ENCODE peak calls at places on chromosomes 1 and 21, in eight cellular contexts. I is MM.1S, X is neural progenitor cell, D is HCT116, R is GM23338, U is GM23248, F is PC-3, Q is SK-N-SH. C is an unnamed sample.

GRCh38 chr1:4781646-4782045 is 127.2 kb downstream of the AJAP1 start:
- DNase-seq in F (no peak), R (no peak), U (no peak), D (no peak), I (no peak), X (no peak), Q (no peak), C (no peak)

GRCh38 chr1:172408958-172409357 is 11.5 kb upstream of the C1orf105 start:
- DNase-seq in U (peak; percentile 81), F (no peak), X (no peak), D (no peak), R (no peak), Q (no peak), I (no peak), C (no peak)

GRCh38 chr1:30572192-30572591 is 151.2 kb downstream of the MATN1 start:
- DNase-seq in I (no peak), U (peak; percentile 54), F (no peak), D (no peak), Q (peak; percentile 33), R (no peak), X (no peak), C (no peak)

GRCh38 chr1:104636581-104636980 is 886.9 kb downstream of the AMY1C start:
- DNase-seq in I (no peak), F (peak; percentile 33), R (no peak), U (no peak), X (no peak), Q (peak; percentile 19), D (no peak), C (no peak)

GRCh38 chr1:32012709-32013385 is 821 bp upstream of the KHDRBS1 start:
- DNase-seq in Q (no peak), U (no peak), I (no peak), R (no peak), X (no peak), D (no peak), F (no peak), C (no peak)

GRCh38 chr21:34075760-34076159 is 2.4 kb downstream of the MRPS6 start:
- DNase-seq in F (no peak), X (no peak), U (peak; percentile 49), I (no peak), R (no peak), Q (no peak), D (no peak), C (no peak)

GRCh38 chr1:217453816-217454215 is 177.1 kb downstream of the GPATCH2 start:
- DNase-seq in F (no peak), X (no peak), D (no peak), R (peak; percentile 5), Q (peak; percentile 54), U (no peak), I (no peak), C (no peak)

GRCh38 chr21:33655591-33656221 is 13.4 kb downstream of the ITSN1 start:
- DNase-seq in F (peak; percentile 98), X (no peak), I (no peak), Q (no peak), U (peak; percentile 50), D (peak; percentile 96), R (peak; percentile 73), C (peak; percentile 87)

GRCh38 chr1:49297783-49298182 is 521.1 kb upstream of the BEND5 start:
- DNase-seq in R (peak; percentile 4), Q (peak; percentile 5), U (no peak), D (no peak), I (no peak), X (no peak), F (no peak), C (no peak)

GRCh38 chr1:96845464-96845863 is 123.9 kb downstream of the PTBP2 start:
- DNase-seq in X (peak; percentile 43), U (peak; percentile 7), Q (no peak), I (no peak), D (peak; percentile 15), F (peak; percentile 54), R (peak; percentile 73), C (peak; percentile 39)

GRCh38 chr1:35807614-35808375 is at the start of gene AGO4:
- DNase-seq in I (peak; percentile 19), D (no peak), Q (peak; percentile 94), R (peak; percentile 81), F (peak; percentile 32), U (peak; percentile 79), X (peak; percentile 92), C (peak; percentile 81)

GRCh38 chr1:53329183-53329544 is 1.3 kb upstream of the LRP8 start:
- DNase-seq in F (no peak), Q (no peak), X (no peak), I (no peak), U (no peak), D (no peak), R (no peak), C (no peak)

GRCh38 chr21:45406801-45407628 is 2.0 kb downstream of the COL18A1 start:
- DNase-seq in I (no peak), R (peak; percentile 92), D (no peak), X (peak; percentile 77), Q (no peak), F (no peak), U (peak; percentile 10), C (no peak)

GRCh38 chr1:229950908-229951307 is 116.1 kb upstream of the GALNT2 start:
- DNase-seq in Q (no peak), X (no peak), I (no peak), R (no peak), D (no peak), F (no peak), U (no peak), C (no peak)

GRCh38 chr1:3907031-3907534 is 7.0 kb upstream of the C1orf174 start:
- DNase-seq in D (no peak), Q (peak; percentile 54), R (peak; percentile 34), I (no peak), U (no peak), X (peak; percentile 39), F (peak; percentile 35), C (no peak)

GRCh38 chr21:14657241-14658008 is 111.3 kb upstream of the SAMSN1 start:
- DNase-seq in Q (no peak), F (no peak), U (no peak), D (no peak), I (no peak), X (no peak), R (no peak), C (no peak)

GRCh38 chr1:168057921-168058320 is 78.8 kb downstream of the GPR161 start:
- DNase-seq in R (no peak), U (peak; percentile 71), D (no peak), I (no peak), F (peak; percentile 40), Q (no peak), X (no peak), C (no peak)

GRCh38 chr1:56934400-56935080 is 31.3 kb downstream of the C8B start:
- DNase-seq in D (no peak), U (peak; percentile 57), Q (no peak), X (no peak), I (no peak), R (no peak), F (no peak), C (no peak)

GRCh38 chr1:180366386-180367068 is 135.8 kb downstream of the ACBD6 start:
- DNase-seq in D (no peak), I (no peak), X (no peak), U (peak; percentile 13), F (peak; percentile 6), Q (no peak), R (no peak), C (no peak)

GRCh38 chr1:63442141-63442475 is 74.7 kb downstream of the ALG6 start:
- DNase-seq in R (no peak), D (no peak), Q (no peak), X (no peak), U (peak; percentile 23), F (peak; percentile 28), I (no peak), C (no peak)

GRCh38 chr1:39524171-39524570 is 32.7 kb downstream of the BMP8A start:
- DNase-seq in F (no peak), I (no peak), U (no peak), R (no peak), X (no peak), D (no peak), Q (no peak), C (no peak)
- H3K27me3 ChIP-seq in F (no peaks in the 10 kb centered on the region), I (no peaks in the 10 kb centered on the region), U (no peaks in the 10 kb centered on the region), R (no peaks in the 10 kb centered on the region), X (no peaks in the 10 kb centered on the region), D (no peaks in the 10 kb centered on the region), Q (no peaks in the 10 kb centered on the region), C (no peaks in the 10 kb centered on the region)

GRCh38 chr1:185483647-185484450 is 166.8 kb upstream of the IVNS1ABP start:
- DNase-seq in Q (no peak), D (no peak), U (peak; percentile 97), R (peak; percentile 6), I (no peak), F (peak; percentile 35), X (peak; percentile 39), C (peak; percentile 26)
- TF ChIP-seq EZH2phosphoT487 in Q (no peak), D (no peak), U (no peak), R (no peak), I (no peak), F (no peak), X (no peak), C (no peak)

GRCh38 chr1:44604167-44604955 is 69.9 kb downstream of the TMEM53 start:
- DNase-seq in X (no peak), U (no peak), F (no peak), D (no peak), R (no peak), I (no peak), Q (no peak), C (no peak)
- H3K27me3 ChIP-seq in X (peaks cover 68% of the 10 kb centered on the region), U (peaks cover 25% of the 10 kb centered on the region), F (peaks cover 4% of the 10 kb centered on the region), D (peaks cover 26% of the 10 kb centered on the region), R (no peaks in the 10 kb centered on the region), I (peaks cover 45% of the 10 kb centered on the region), Q (peaks cover 25% of the 10 kb centered on the region), C (peaks cover 28% of the 10 kb centered on the region)

DNA sequence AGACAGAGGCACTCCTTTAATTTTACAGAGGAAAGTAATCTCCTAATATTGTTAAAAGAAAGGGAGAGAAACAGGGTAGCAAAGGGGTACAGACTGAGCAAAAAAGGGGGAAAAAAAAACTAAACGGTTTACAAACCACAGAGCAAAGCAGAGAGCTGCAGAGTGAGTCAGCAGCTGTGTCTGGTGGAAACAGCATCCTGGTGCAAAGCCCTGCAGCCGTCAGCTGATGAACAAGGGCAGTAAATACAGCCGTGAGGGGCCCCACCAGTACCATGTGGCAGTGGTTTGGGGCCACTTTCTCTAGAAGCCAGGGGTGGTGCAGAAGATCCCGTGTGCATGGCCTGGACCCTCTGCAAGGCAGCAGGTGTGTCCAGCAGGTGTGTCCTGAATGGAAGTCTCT is 111.3 kb downstream of the ERG start:
- DNase-seq in I (peak; percentile 20), F (no peak), Q (no peak), R (no peak), X (no peak), U (peak; percentile 43), D (no peak), C (peak; percentile 24)
- TF ChIP-seq EZH2phosphoT487 in I (no peak), F (no peak), Q (no peak), R (no peak), X (no peak), U (no peak), D (no peak), C (no peak)

GRCh38 chr1:118753976-118754375 is 234.2 kb downstream of the TBX15 start:
- DNase-seq in X (no peak), F (no peak), D (no peak), I (no peak), R (no peak), U (no peak), Q (no peak), C (no peak)
- H3K27me3 ChIP-seq in X (no peaks in the 10 kb centered on the region), F (peaks cover 13% of the 10 kb centered on the region), D (no peaks in the 10 kb centered on the region), I (no peaks in the 10 kb centered on the region), R (peaks cover 77% of the 10 kb centered on the region), U (no peaks in the 10 kb centered on the region), Q (no peaks in the 10 kb centered on the region), C (no peaks in the 10 kb centered on the region)

GRCh38 chr21:31198575-31198974 is 145.5 kb downstream of the TIAM1 start:
- DNase-seq in X (peak; percentile 57), I (peak; percentile 62), Q (peak; percentile 55), R (peak; percentile 71), D (peak; percentile 48), F (peak; percentile 85), U (peak; percentile 74), C (peak; percentile 63)
- TF ChIP-seq EZH2phosphoT487 in X (no peak), I (no peak), Q (no peak), R (no peak), D (no peak), F (no peak), U (no peak), C (no peak)

C was measured in hepatocyte.